ENCODE peak calls at places on chromosomes 13 and 19, in nine cellular contexts. T is stimulated activated CD4-positive, alpha-beta T cell treated with anti-CD3 and anti-CD28 coated beads, TNF-alpha, amount 100 ng/mL, for 1 hour; L is NCI-H510A treated with DMSO at 0.1 percent for 48 hours; R is HAP-1; E is GF-D8; D is activated effector memory CD4-positive, alpha-beta T cell treated with anti-CD3 and anti-CD28 coated beads, Interleukin-2, amount 50 U/mL, for 16 hours; F is mesothelial cell of epicardium; K is activated T-cell treated with anti-CD3 and anti-CD28 coated beads, Interleukin-2, amount 50 U/mL, for 24 hours; N is ELR. U is an unnamed sample.

GRCh38 chr13:38417727-38418126 is 68.1 kb downstream of the UFM1 start:
- DNase-seq in T (no peak), L (no peak), R (no peak), E (no peak), D (no peak), F (no peak), K (no peak), N (peak), U (no peak)

GRCh38 chr19:2984196-2984490 is 6.8 kb downstream of the TLE6 start:
- DNase-seq in T (no peak), L (no peak), R (no peak), E (no peak), D (no peak), F (no peak), K (no peak), N (no peak), U (peak)

GRCh38 chr19:31451686-31452325 is 102.6 kb upstream of the TSHZ3 start:
- DNase-seq in T (no peak), L (no peak), R (no peak), E (no peak), D (no peak), F (no peak), K (no peak), N (peak), U (no peak)

GRCh38 chr19:51712461-51713081 is 11.2 kb downstream of the HAS1 start:
- DNase-seq in T (no peak), L (peak), R (no peak), E (no peak), D (no peak), F (no peak), K (no peak), N (peak), U (no peak)

GRCh38 chr13:111177803-111178389 is 62.8 kb downstream of the ARHGEF7 start:
- DNase-seq in T (no peak), L (no peak), R (no peak), E (no peak), D (no peak), F (no peak), K (no peak), N (peak), U (no peak)

GRCh38 chr19:19320362-19321142 is at the start of the genes MAU2 and SUGP1:
- DNase-seq in T (peak), L (peak), R (peak), E (peak), D (peak), F (peak), K (peak), N (peak), U (peak)

GRCh38 chr13:85562282-85562681 is 236.9 kb downstream of the SLITRK6 start:
- DNase-seq in T (no peak), L (no peak), R (no peak), E (no peak), D (no peak), F (no peak), K (no peak), N (no peak), U (no peak)

GRCh38 chr13:36282818-36283432 is 14.7 kb downstream of the CCDC169 start:
- DNase-seq in T (no peak), L (peak), R (peak), E (no peak), D (no peak), F (no peak), K (no peak), N (peak), U (peak)

GRCh38 chr13:34779171-34779570 is 162.9 kb upstream of the NBEA start:
- DNase-seq in T (no peak), L (no peak), R (no peak), E (no peak), D (no peak), F (no peak), K (no peak), N (no peak), U (no peak)

GRCh38 chr13:105567951-105568510 is 967.4 kb downstream of the EFNB2 start:
- DNase-seq in T (no peak), L (no peak), R (no peak), E (no peak), D (no peak), F (no peak), K (no peak), N (no peak), U (no peak)

GRCh38 chr13:112376050-112376681 is at the start of gene SPACA7:
- DNase-seq in T (no peak), L (no peak), R (no peak), E (no peak), D (no peak), F (no peak), K (no peak), N (no peak), U (no peak)

GRCh38 chr13:101492251-101492910 is 39.9 kb downstream of the ITGBL1 start:
- DNase-seq in T (no peak), L (no peak), R (peak), E (no peak), D (no peak), F (no peak), K (no peak), N (no peak), U (peak)

GRCh38 chr13:93079294-93079693 is 147.3 kb upstream of the GPC6 start:
- DNase-seq in T (no peak), L (no peak), R (no peak), E (no peak), D (no peak), F (no peak), K (no peak), N (no peak), U (no peak)

GRCh38 chr19:5113101-5113557 is 144.2 kb downstream of the KDM4B start:
- DNase-seq in T (no peak), L (no peak), R (no peak), E (no peak), D (no peak), F (no peak), K (no peak), N (peak), U (no peak)

GRCh38 chr19:1130801-1131717 is 27.3 kb downstream of the GPX4 start:
- DNase-seq in T (no peak), L (no peak), R (no peak), E (no peak), D (peak), F (no peak), K (peak), N (peak), U (no peak)

GRCh38 chr19:43534811-43535761 is 2.1 kb downstream of the ZNF575 start:
- DNase-seq in T (no peak), L (no peak), R (peak), E (no peak), D (peak), F (peak), K (peak), N (peak), U (peak)

GRCh38 chr13:50198508-50198907 is 183.3 kb downstream of the KCNRG start:
- DNase-seq in T (no peak), L (peak), R (no peak), E (no peak), D (no peak), F (no peak), K (no peak), N (peak), U (no peak)

GRCh38 chr13:78060966-78061365 is 142.3 kb upstream of the EDNRB start:
- DNase-seq in T (no peak), L (no peak), R (no peak), E (no peak), D (no peak), F (no peak), K (no peak), N (no peak), U (no peak)

GRCh38 chr19:45881909-45882528 is 3.9 kb downstream of the IRF2BP1 start:
- DNase-seq in T (no peak), L (peak), R (no peak), E (no peak), D (no peak), F (no peak), K (no peak), N (no peak), U (no peak)

GRCh38 chr19:6654347-6655310 is 15.3 kb downstream of the TNFSF14 start:
- DNase-seq in T (no peak), L (no peak), R (no peak), E (no peak), D (peak), F (no peak), K (peak), N (no peak), U (no peak)

GRCh38 chr19:33268162-33268991 is 34.0 kb downstream of the CEBPA start:
- DNase-seq in T (no peak), L (no peak), R (no peak), E (peak), D (no peak), F (no peak), K (no peak), N (no peak), U (no peak)

GRCh38 chr13:70384156-70384555 is 275.9 kb upstream of the KLHL1 start:
- DNase-seq in T (no peak), L (no peak), R (no peak), E (no peak), D (no peak), F (no peak), K (no peak), N (peak), U (no peak)

U was measured in neuronal stem cell.